ENCODE peak calls at places on chromosomes 6 and 20, in seven cellular contexts. P is RKO; M is ecto neural progenitor cell; W is GF-D8; S is stimulated activated effector memory CD8-positive, alpha-beta T cell treated with anti-CD3 and anti-CD28 coated beads, Interleukin-12 subunit alpha, Interleukin-12 subunit beta, amount 100 ng/mL, for 72 hours; F is DMS79; E is HCT116. R is an unnamed sample.

GRCh38 chr6:659179-659578 is 2.3 kb upstream of the HUS1B start:
- DNase-seq in M (no peak), E (no peak), P (no peak), W (no peak), F (no peak), S (no peak), R (no peak)

GRCh38 chr6:15036690-15037245 is 209.1 kb upstream of the JARID2 start:
- DNase-seq in E (no peak), W (no peak), F (peak; percentile 2), M (peak; percentile 53), S (no peak), P (no peak), R (peak; percentile 10)

GRCh38 chr6:71402101-71402500 is 113.5 kb downstream of the OGFRL1 start:
- DNase-seq in W (no peak), E (no peak), M (no peak), F (no peak), P (no peak), S (no peak), R (no peak)

GRCh38 chr20:38256966-38257365 is 3.6 kb downstream of the KIAA1755 start:
- DNase-seq in W (no peak), E (no peak), P (no peak), F (no peak), M (no peak), S (no peak), R (no peak)

GRCh38 chr20:19336601-19337000 is 124.2 kb downstream of the SLC24A3 start:
- DNase-seq in W (no peak), F (no peak), M (no peak), S (no peak), P (no peak), E (no peak), R (no peak)

GRCh38 chr20:32450484-32451061 is 92.4 kb downstream of the ASXL1 start:
- DNase-seq in F (no peak), S (no peak), E (no peak), W (no peak), M (no peak), P (no peak), R (no peak)

GRCh38 chr20:17430515-17430914 is 100.7 kb downstream of the BFSP1 start:
- DNase-seq in S (no peak), E (no peak), M (no peak), W (no peak), F (no peak), P (no peak), R (no peak)

GRCh38 chr20:33964431-33964830 is 29.3 kb upstream of the RALY start:
- DNase-seq in P (no peak), F (no peak), W (no peak), S (no peak), E (no peak), M (no peak), R (no peak)

GRCh38 chr6:42890311-42891198 is 11.1 kb downstream of the RPL7L1 start:
- DNase-seq in F (peak; percentile 85), E (peak; percentile 89), M (peak; percentile 93), P (peak; percentile 97), W (peak; percentile 81), S (peak; percentile 94), R (peak; percentile 91)

GRCh38 chr6:30102701-30103629 is 9.9 kb downstream of the TRIM31 start:
- DNase-seq in W (peak; percentile 45), P (peak; percentile 87), E (peak; percentile 74), F (peak; percentile 65), M (peak; percentile 87), S (peak; percentile 88), R (peak; percentile 86)

GRCh38 chr20:62860924-62861691 is 514 bp downstream of the TCFL5 start:
- DNase-seq in P (peak; percentile 53), W (no peak), S (peak; percentile 69), M (peak; percentile 74), E (no peak), F (no peak), R (no peak)

GRCh38 chr6:12163744-12164507 is 126.2 kb upstream of the EDN1 start:
- DNase-seq in S (no peak), F (no peak), W (no peak), E (no peak), M (no peak), P (no peak), R (no peak)

GRCh38 chr6:170072246-170072645 is 218.6 kb downstream of the DLL1 start:
- DNase-seq in F (no peak), M (no peak), W (no peak), E (no peak), S (no peak), P (no peak), R (no peak)

GRCh38 chr20:37907677-37908397 is 4.9 kb downstream of the VSTM2L start:
- DNase-seq in F (peak; percentile 64), E (no peak), M (peak; percentile 82), S (no peak), W (no peak), P (no peak), R (no peak)

GRCh38 chr20:51469578-51470520 is 72.7 kb downstream of the NFATC2 start:
- DNase-seq in M (no peak), F (peak; percentile 59), W (no peak), S (no peak), E (no peak), P (no peak), R (no peak)

GRCh38 chr20:48405909-48406308 is 421.9 kb downstream of the PREX1 start:
- DNase-seq in F (no peak), P (no peak), M (no peak), W (no peak), E (no peak), S (no peak), R (no peak)

GRCh38 chr6:12291785-12292604 is 1.8 kb downstream of the EDN1 start:
- DNase-seq in P (no peak), M (peak; percentile 54), S (no peak), F (no peak), E (no peak), W (no peak), R (no peak)

GRCh38 chr20:40868568-40869223 is 159.9 kb upstream of the TOP1 start:
- DNase-seq in F (no peak), M (no peak), E (no peak), P (no peak), W (no peak), S (no peak), R (no peak)

GRCh38 chr20:25317351-25318075 is 69.6 kb downstream of the PYGB start:
- DNase-seq in S (no peak), W (no peak), M (no peak), F (peak; percentile 42), E (no peak), P (no peak), R (no peak)

GRCh38 chr6:106059331-106059730 is 26.8 kb upstream of the PRDM1 start:
- DNase-seq in S (no peak), E (no peak), W (no peak), F (no peak), M (no peak), P (no peak), R (no peak)

GRCh38 chr6:139679516-139680179 is 305.2 kb upstream of the CITED2 start:
- DNase-seq in W (peak; percentile 52), M (no peak), S (no peak), E (no peak), F (no peak), P (no peak), R (no peak)

GRCh38 chr20:34268851-34269668 is 27.8 kb downstream of the ASIP start:
- DNase-seq in S (no peak), F (no peak), M (peak; percentile 60), P (no peak), E (no peak), W (no peak), R (no peak)